ENCODE peak calls at places on chromosomes 2 and 18, in ten cellular contexts. S, K, I, E, B, C, M, W, L and Z are unnamed samples.

GRCh38 chr18:63161032-63161727 is 158.4 kb downstream of the BCL2 start:
- DNase-seq in S (no peak), C (no peak), E (no peak), W (no peak), K (no peak), I (no peak), L (no peak), B (no peak), M (no peak), Z (no peak)

GRCh38 chr18:5488844-5489243 is 55.0 kb downstream of the EPB41L3 start:
- DNase-seq in I (peak; percentile 75), L (no peak), C (no peak), K (no peak), W (no peak), M (no peak), B (no peak), E (no peak), S (peak; percentile 3), Z (no peak)

GRCh38 chr2:235098273-235098672 is 146.5 kb downstream of the SH3BP4 start:
- DNase-seq in M (no peak), L (no peak), I (no peak), K (no peak), S (no peak), B (no peak), C (no peak), W (no peak), E (no peak), Z (no peak)

GRCh38 chr2:36214682-36215081 is 140.9 kb upstream of the CRIM1 start:
- DNase-seq in C (no peak), S (no peak), M (no peak), I (no peak), W (no peak), L (no peak), K (no peak), E (no peak), B (no peak), Z (no peak)

GRCh38 chr18:74146756-74147155 is 878 bp downstream of the FBXO15 start:
- DNase-seq in S (no peak), M (no peak), C (no peak), I (no peak), L (no peak), B (no peak), K (no peak), E (no peak), W (no peak), Z (no peak)

GRCh38 chr18:24609249-24609648 is 148.8 kb downstream of the HRH4 start:
- DNase-seq in E (no peak), W (no peak), M (no peak), B (no peak), K (no peak), S (no peak), L (no peak), I (no peak), C (no peak), Z (no peak)

GRCh38 chr2:157672129-157672528 is 43.5 kb upstream of the ACVR1C start:
- DNase-seq in E (no peak), S (peak; percentile 5), M (no peak), C (no peak), K (no peak), I (no peak), L (no peak), B (no peak), W (no peak), Z (no peak)

GRCh38 chr2:172889287-172889686 is 153.6 kb downstream of the RAPGEF4 start:
- DNase-seq in B (no peak), S (no peak), C (no peak), I (no peak), W (no peak), M (no peak), E (no peak), L (no peak), K (no peak), Z (no peak)

GRCh38 chr18:76823574-76823973 is 1.2 kb downstream of the ZNF236 start:
- DNase-seq in C (no peak), K (no peak), I (peak; percentile 65), W (no peak), E (no peak), B (no peak), L (peak; percentile 58), M (peak; percentile 87), S (no peak), Z (no peak)

GRCh38 chr18:76821356-76821874 is 942 bp upstream of the ZNF236 start:
- DNase-seq in W (no peak), E (no peak), K (no peak), L (no peak), B (no peak), C (no peak), I (no peak), S (no peak), M (no peak), Z (no peak)

GRCh38 chr18:76821875-76822509 is 365 bp upstream of the ZNF236 start:
- DNase-seq in E (peak; percentile 85), I (peak; percentile 83), B (peak; percentile 68), C (peak; percentile 69), S (no peak), M (peak; percentile 94), L (peak; percentile 76), K (peak; percentile 19), W (no peak), Z (peak; percentile 60)

GRCh38 chr18:76823166-76823539 is 796 bp downstream of the ZNF236 start:
- DNase-seq in W (no peak), C (no peak), B (no peak), L (peak; percentile 58), S (no peak), M (peak; percentile 91), K (no peak), E (no peak), I (no peak), Z (no peak)

GRCh38 chr18:76822510-76823165 is at the start of gene ZNF236:
- DNase-seq in L (peak; percentile 80), M (peak; percentile 94), C (peak; percentile 44), S (peak; percentile 35), W (no peak), B (peak; percentile 83), E (peak; percentile 86), I (peak; percentile 87), K (peak; percentile 7), Z (peak; percentile 74)
- TF ChIP-seq POLR2A in L (peak; percentile 90), M (peak; percentile 58), C (peak; percentile 73), S (peak; percentile 77), W (peak; percentile 45), B (no peak), E (no peak), I (no peak), K (peak; percentile 28), Z (no peak)

DNA sequence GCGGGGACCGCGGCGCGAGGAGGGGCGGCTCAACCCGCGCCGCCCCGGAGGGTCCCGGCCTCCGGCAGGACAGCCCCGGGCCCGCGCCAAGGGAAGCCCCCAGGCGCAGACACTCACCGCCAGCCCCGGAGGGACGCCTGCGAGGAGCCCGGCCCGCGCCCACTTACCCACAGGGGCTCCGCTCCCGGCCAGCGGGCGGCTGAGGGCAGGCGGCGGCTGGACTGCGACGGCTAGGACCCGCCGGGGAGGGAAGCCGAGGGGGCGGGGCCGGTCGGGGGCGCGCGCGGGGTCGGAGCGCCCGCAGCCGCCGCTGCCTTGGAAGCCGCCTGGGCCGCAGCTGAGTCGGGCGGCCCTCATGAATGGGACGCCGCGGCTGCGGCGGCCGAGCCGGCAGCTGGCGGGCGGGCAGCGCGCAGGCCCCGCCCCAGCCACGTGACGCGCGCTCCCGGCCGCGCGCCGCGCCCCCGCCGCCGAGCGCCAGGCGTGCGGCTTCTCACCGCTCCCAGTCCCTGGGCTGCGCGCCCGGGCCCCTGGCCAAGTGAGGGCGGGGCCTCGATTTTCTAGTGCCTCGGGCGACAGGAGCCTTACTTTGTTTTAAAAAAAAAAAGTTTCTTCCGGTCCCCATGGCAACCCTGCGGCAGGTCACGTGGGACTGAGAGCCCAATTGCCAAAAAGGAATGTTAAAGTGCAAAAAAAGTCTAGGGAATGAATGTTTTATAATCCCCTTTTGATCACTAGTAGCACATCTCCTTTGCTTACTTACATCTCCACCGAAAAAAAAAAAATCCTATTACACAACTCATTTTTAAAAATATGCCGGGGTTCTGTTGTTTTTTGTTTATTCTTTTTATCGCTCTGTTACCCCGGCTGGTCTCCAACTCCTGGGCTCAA is at the start of gene LPIN2:
- DNase-seq in S (peak; percentile 95), M (peak; percentile 100), B (peak; percentile 99), W (peak; percentile 87), C (peak; percentile 98), K (peak; percentile 81), L (peak; percentile 100), I (peak; percentile 99), E (peak; percentile 99), Z (peak; percentile 97)
- TF ChIP-seq POLR2A in S (peak; percentile 66), M (peak; percentile 72), B (no peak), W (peak; percentile 38), C (peak; percentile 61), K (peak; percentile 48), L (peak; percentile 94), I (no peak), E (peak; percentile 77), Z (no peak)

GRCh38 chr2:16409006-16409390 is 256.6 kb downstream of the CYRIA start:
- DNase-seq in W (no peak), C (no peak), B (no peak), I (no peak), M (no peak), E (no peak), L (no peak), K (no peak), S (no peak), Z (no peak)
- TF ChIP-seq POLR2A in W (no peak), C (no peak), B (no peak), I (no peak), M (no peak), E (no peak), L (no peak), K (no peak), S (no peak), Z (no peak)

DNA sequence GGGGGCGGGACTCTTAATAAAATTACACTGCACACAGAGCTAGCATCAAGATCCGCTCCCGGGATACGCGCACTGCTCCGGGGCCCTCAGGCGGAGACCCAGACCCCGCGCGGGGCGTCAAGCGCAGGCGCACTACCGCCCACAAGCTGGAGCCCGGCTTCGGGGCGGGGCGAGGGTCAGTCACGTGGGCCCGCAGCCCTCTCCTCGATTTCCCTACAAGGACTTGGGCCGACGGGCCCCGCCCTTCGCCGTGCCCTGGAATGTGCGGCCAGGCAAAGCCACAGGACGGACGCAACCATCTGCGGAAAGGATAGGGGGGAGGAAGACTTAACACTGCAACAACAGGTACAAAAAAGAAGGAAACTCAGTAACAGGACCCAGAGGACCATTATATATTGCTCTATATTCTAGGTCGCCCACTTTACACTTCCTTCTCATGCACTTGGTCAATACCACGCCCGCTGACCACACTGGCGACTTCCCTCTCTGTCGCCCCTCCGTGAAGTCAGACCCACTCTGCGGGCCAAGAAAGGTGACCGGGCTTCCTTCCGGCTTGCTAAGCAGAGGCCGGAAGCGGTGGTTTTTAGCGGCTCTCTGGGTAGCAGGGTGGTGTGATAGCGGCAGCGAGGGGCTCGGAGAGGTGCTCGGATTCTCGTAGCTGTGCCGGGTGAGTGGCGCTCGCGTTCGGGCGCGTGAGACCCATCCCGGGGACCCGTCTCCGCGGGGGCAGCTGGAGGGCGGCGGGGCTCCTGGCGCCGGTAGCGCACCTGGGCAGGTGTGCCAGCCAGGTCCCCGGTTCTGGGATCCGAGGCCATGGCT is at the start of gene MYL12A:
- DNase-seq in W (peak; percentile 98), E (peak; percentile 98), K (peak; percentile 82), S (peak; percentile 96), B (peak; percentile 100), M (peak; percentile 99), L (peak; percentile 99), I (peak; percentile 98), C (peak; percentile 100), Z (peak; percentile 96)
- TF ChIP-seq POLR2A in W (peak; percentile 77), E (peak; percentile 86), K (peak; percentile 71), S (peak; percentile 90), B (peak; percentile 37), M (peak; percentile 91), L (peak; percentile 96), I (peak; percentile 88), C (peak; percentile 99), Z (peak; percentile 93)